ENCODE peak calls at places on chromosomes 16 and 17, in four cellular contexts. One of them, this sample, is unnamed.

GRCh38 chr16:57260294-57260929 is 15.4 kb downstream of the ARL2BP start:
- DNase-seq in H7: peak
- DNase-seq in AG20443: peak
- DNase-seq in omental fat pad: peak
- DNase-seq in this sample: peak

GRCh38 chr16:50531901-50532300 is 16.3 kb upstream of the NKD1 start:
- DNase-seq in H7: no peak
- DNase-seq in AG20443: no peak
- DNase-seq in omental fat pad: no peak
- DNase-seq in this sample: no peak

GRCh38 chr17:9700754-9701476 is 55.6 kb downstream of the USP43 start:
- DNase-seq in H7: no peak
- DNase-seq in AG20443: no peak
- DNase-seq in omental fat pad: no peak
- DNase-seq in this sample: peak

GRCh38 chr17:82370471-82371332 is 863 bp upstream of the UTS2R start:
- DNase-seq in H7: peak
- DNase-seq in AG20443: peak
- DNase-seq in omental fat pad: no peak
- DNase-seq in this sample: no peak

GRCh38 chr16:85865-86264 is 7.8 kb downstream of the MPG start:
- DNase-seq in H7: no peak
- DNase-seq in AG20443: no peak
- DNase-seq in omental fat pad: no peak
- DNase-seq in this sample: no peak

GRCh38 chr16:477287-477686 is 50.2 kb upstream of the CAPN15 start:
- DNase-seq in H7: peak
- DNase-seq in AG20443: no peak
- DNase-seq in omental fat pad: no peak
- DNase-seq in this sample: no peak

GRCh38 chr16:2500937-2501750 is 12.6 kb upstream of the ATP6V0C start:
- DNase-seq in H7: peak
- DNase-seq in AG20443: peak
- DNase-seq in omental fat pad: peak
- DNase-seq in this sample: peak

GRCh38 chr17:5686246-5686645 is 101.9 kb upstream of the NLRP1 start:
- DNase-seq in H7: no peak
- DNase-seq in AG20443: no peak
- DNase-seq in omental fat pad: no peak
- DNase-seq in this sample: no peak

GRCh38 chr16:67723151-67723915 is 4.2 kb upstream of the GFOD2 start:
- DNase-seq in H7: no peak
- DNase-seq in AG20443: peak
- DNase-seq in omental fat pad: no peak
- DNase-seq in this sample: no peak

GRCh38 chr16:49440156-49441065 is 66.8 kb downstream of the C16orf78 start:
- DNase-seq in H7: no peak
- DNase-seq in AG20443: no peak
- DNase-seq in omental fat pad: no peak
- DNase-seq in this sample: no peak

GRCh38 chr16:77949445-77949844 is 72.9 kb upstream of the CLEC3A start:
- DNase-seq in H7: no peak
- DNase-seq in AG20443: no peak
- DNase-seq in omental fat pad: no peak
- DNase-seq in this sample: no peak

GRCh38 chr17:5695480-5695879 is 111.2 kb upstream of the NLRP1 start:
- DNase-seq in H7: no peak
- DNase-seq in AG20443: no peak
- DNase-seq in omental fat pad: no peak
- DNase-seq in this sample: no peak

GRCh38 chr16:2156025-2156848 is 655 bp downstream of the TRAF7 start:
- DNase-seq in H7: no peak
- DNase-seq in AG20443: peak
- DNase-seq in omental fat pad: no peak
- DNase-seq in this sample: peak

GRCh38 chr17:74550602-74551001 is 4.7 kb upstream of the CD300C start:
- DNase-seq in H7: no peak
- DNase-seq in AG20443: no peak
- DNase-seq in omental fat pad: no peak
- DNase-seq in this sample: no peak

GRCh38 chr17:12421646-12422306 is 243.9 kb upstream of the MYOCD start:
- DNase-seq in H7: no peak
- DNase-seq in AG20443: no peak
- DNase-seq in omental fat pad: no peak
- DNase-seq in this sample: no peak

GRCh38 chr17:76458580-76459490 is 5.9 kb upstream of the UBE2O start:
- DNase-seq in H7: peak
- DNase-seq in AG20443: peak
- DNase-seq in omental fat pad: no peak
- DNase-seq in this sample: peak

GRCh38 chr17:55272711-55273578 is 8.2 kb downstream of the HLF start:
- DNase-seq in H7: no peak
- DNase-seq in AG20443: no peak
- DNase-seq in omental fat pad: no peak
- DNase-seq in this sample: no peak

GRCh38 chr16:89096768-89097527 is 3.3 kb downstream of the ACSF3 start:
- DNase-seq in H7: no peak
- DNase-seq in AG20443: no peak
- DNase-seq in omental fat pad: no peak
- DNase-seq in this sample: no peak

GRCh38 chr16:285146-286055 is 2.4 kb downstream of the PDIA2 start:
- DNase-seq in H7: no peak
- DNase-seq in AG20443: no peak
- DNase-seq in omental fat pad: no peak
- DNase-seq in this sample: no peak

GRCh38 chr16:22302776-22303363 is 5.7 kb downstream of the POLR3E start:
- DNase-seq in H7: peak
- DNase-seq in AG20443: no peak
- DNase-seq in omental fat pad: no peak
- DNase-seq in this sample: no peak

GRCh38 chr16:52549011-52549692 is 2.2 kb upstream of the TOX3 start:
- DNase-seq in H7: peak
- DNase-seq in AG20443: no peak
- DNase-seq in omental fat pad: no peak
- DNase-seq in this sample: no peak

GRCh38 chr17:3989156-3989886 is 25.1 kb upstream of the ATP2A3 start:
- DNase-seq in H7: peak
- DNase-seq in AG20443: no peak
- DNase-seq in omental fat pad: no peak
- DNase-seq in this sample: no peak

GRCh38 chr16:70725024-70725911 is 39.4 kb upstream of the MTSS2 start:
- DNase-seq in H7: no peak
- DNase-seq in AG20443: no peak
- DNase-seq in omental fat pad: no peak
- DNase-seq in this sample: no peak

GRCh38 chr17:47862621-47863440 is 11.9 kb upstream of the SP6 start:
- DNase-seq in H7: no peak
- DNase-seq in AG20443: peak
- DNase-seq in omental fat pad: no peak
- DNase-seq in this sample: peak

GRCh38 chr17:63364387-63364786 is 81.7 kb downstream of the CYB561 start:
- DNase-seq in H7: no peak
- DNase-seq in AG20443: no peak
- DNase-seq in omental fat pad: no peak
- DNase-seq in this sample: no peak

GRCh38 chr16:49505556-49505955 is 132.0 kb downstream of the C16orf78 start:
- DNase-seq in H7: no peak
- DNase-seq in AG20443: no peak
- DNase-seq in omental fat pad: no peak
- DNase-seq in this sample: no peak

GRCh38 chr17:5370411-5370810 is 49.1 kb downstream of the NUP88 start:
- DNase-seq in H7: no peak
- DNase-seq in AG20443: no peak
- DNase-seq in omental fat pad: no peak
- DNase-seq in this sample: no peak

GRCh38 chr17:55735784-55736405 is 13.2 kb upstream of the TMEM100 start:
- DNase-seq in H7: peak
- DNase-seq in AG20443: peak
- DNase-seq in omental fat pad: no peak
- DNase-seq in this sample: peak

GRCh38 chr16:22373662-22374310 is 633 bp downstream of the CDR2 start:
- DNase-seq in H7: peak
- DNase-seq in AG20443: peak
- DNase-seq in omental fat pad: peak
- DNase-seq in this sample: peak

GRCh38 chr16:79628501-79628975 is 28.0 kb upstream of the MAF start:
- DNase-seq in H7: no peak
- DNase-seq in AG20443: no peak
- DNase-seq in omental fat pad: no peak
- DNase-seq in this sample: no peak

GRCh38 chr16:52863000-52863399 is 189.7 kb downstream of the CHD9NB start:
- DNase-seq in H7: no peak
- DNase-seq in AG20443: no peak
- DNase-seq in omental fat pad: no peak
- DNase-seq in this sample: no peak

GRCh38 chr16:90035902-90036301 is 16.6 kb upstream of the DBNDD1 start:
- DNase-seq in H7: peak
- DNase-seq in AG20443: peak
- DNase-seq in omental fat pad: no peak
- DNase-seq in this sample: no peak

GRCh38 chr17:46742539-46743270 is 75.8 kb downstream of the WNT3 start:
- DNase-seq in H7: no peak
- DNase-seq in AG20443: peak
- DNase-seq in omental fat pad: no peak
- DNase-seq in this sample: peak

GRCh38 chr17:6641374-6641818 is 536 bp downstream of the TXNDC17 start:
- DNase-seq in H7: no peak
- DNase-seq in AG20443: no peak
- DNase-seq in omental fat pad: no peak
- DNase-seq in this sample: no peak

This sample was measured in MG63.